ENCODE peak calls at places on chromosomes 16 and 17, in ten cellular contexts. J is ascending aorta, P is mesothelial cell of epicardium, O is Peyer's patch, Q is GM10248, I is tibial nerve, N is endothelial cell of umbilical vein, U is suprapubic skin, V is RWPE1, W is progenitor cell of endocrine pancreas. F is an unnamed sample.

GRCh38 chr17:56184650-56185049 is 31.4 kb downstream of the ANKFN1 start:
- DNase-seq in J (no peak), P (no peak), O (no peak), Q (no peak), I (no peak), N (no peak), U (no peak), V (no peak), W (no peak), F (no peak)

GRCh38 chr17:2805961-2806360 is 9.7 kb downstream of the RAP1GAP2 start:
- DNase-seq in J (no peak), P (no peak), O (no peak), Q (no peak), I (no peak), N (no peak), U (no peak), V (no peak), W (no peak), F (no peak)

GRCh38 chr17:32341857-32342602 is at the start of gene C17orf75:
- DNase-seq in J (peak), P (peak), O (peak), Q (peak), I (peak), N (peak), U (peak), V (peak), W (peak), F (peak)

GRCh38 chr17:76716146-76716833 is 5.5 kb upstream of the MXRA7 start:
- DNase-seq in J (peak), P (no peak), O (peak), Q (no peak), I (peak), N (no peak), U (no peak), V (no peak), W (no peak), F (no peak)

GRCh38 chr16:86519007-86519648 is 8.8 kb downstream of the FOXF1 start:
- DNase-seq in J (no peak), P (no peak), O (peak), Q (no peak), I (no peak), N (no peak), U (no peak), V (no peak), W (no peak), F (no peak)

GRCh38 chr16:852451-853185 is 52.1 kb upstream of the GNG13 start:
- DNase-seq in J (no peak), P (peak), O (no peak), Q (no peak), I (no peak), N (no peak), U (no peak), V (no peak), W (no peak), F (no peak)

GRCh38 chr17:17467720-17468119 is 9.1 kb upstream of the MED9 start:
- DNase-seq in J (no peak), P (no peak), O (peak), Q (no peak), I (no peak), N (no peak), U (no peak), V (no peak), W (no peak), F (no peak)

GRCh38 chr16:84709609-84710008 is 9.8 kb downstream of the USP10 start:
- DNase-seq in J (no peak), P (no peak), O (no peak), Q (no peak), I (no peak), N (no peak), U (no peak), V (no peak), W (no peak), F (no peak)

GRCh38 chr16:79388396-79388795 is 212.1 kb downstream of the MAF start:
- DNase-seq in J (no peak), P (no peak), O (no peak), Q (no peak), I (no peak), N (no peak), U (no peak), V (no peak), W (no peak), F (no peak)

GRCh38 chr16:69234460-69234859 is 47.5 kb downstream of the SNTB2 start:
- DNase-seq in J (no peak), P (no peak), O (no peak), Q (no peak), I (no peak), N (no peak), U (no peak), V (no peak), W (no peak), F (no peak)

GRCh38 chr16:62170642-62171041 is 134.4 kb upstream of the CDH8 start:
- DNase-seq in J (no peak), P (no peak), O (no peak), Q (no peak), I (no peak), N (no peak), U (no peak), V (no peak), W (no peak), F (no peak)

GRCh38 chr17:76681222-76682137 is 29.3 kb downstream of the MXRA7 start:
- DNase-seq in J (peak), P (peak), O (peak), Q (peak), I (peak), N (peak), U (no peak), V (peak), W (peak), F (no peak)

GRCh38 chr17:64780096-64781012 is 118.2 kb upstream of the SMURF2 start:
- DNase-seq in J (peak), P (no peak), O (peak), Q (peak), I (no peak), N (peak), U (peak), V (peak), W (peak), F (no peak)

GRCh38 chr16:71526111-71526998 is at the start of gene CHST4:
- DNase-seq in J (no peak), P (no peak), O (no peak), Q (no peak), I (no peak), N (no peak), U (no peak), V (peak), W (no peak), F (no peak)

GRCh38 chr16:12503201-12503600 is 300.5 kb downstream of the CPPED1 start:
- DNase-seq in J (no peak), P (no peak), O (peak), Q (no peak), I (no peak), N (no peak), U (no peak), V (no peak), W (no peak), F (no peak)

GRCh38 chr17:14061666-14062560 is 7.4 kb upstream of the COX10 start:
- DNase-seq in J (peak), P (no peak), O (no peak), Q (no peak), I (no peak), N (peak), U (no peak), V (peak), W (no peak), F (no peak)

GRCh38 chr17:48143629-48144028 is 36.1 kb downstream of the SNX11 start:
- DNase-seq in J (no peak), P (no peak), O (no peak), Q (peak), I (no peak), N (no peak), U (no peak), V (no peak), W (no peak), F (no peak)
- TF ChIP-seq CTCF in J (no peak), P (no peak), O (no peak), Q (no peak), I (no peak), N (no peak), U (no peak), V (no peak), W (no peak), F (no peak)

GRCh38 chr17:47898246-47898645 is 2.2 kb downstream of the SP2 start:
- DNase-seq in J (no peak), P (no peak), O (no peak), Q (no peak), I (no peak), N (no peak), U (no peak), V (no peak), W (no peak), F (no peak)

GRCh38 chr17:47895254-47895855 is 681 bp upstream of the SP2 start:
- DNase-seq in J (no peak), P (no peak), O (no peak), Q (no peak), I (no peak), N (no peak), U (no peak), V (no peak), W (no peak), F (no peak)

GRCh38 chr17:47895856-47896671 is at the start of gene SP2:
- DNase-seq in J (peak), P (peak), O (peak), Q (peak), I (peak), N (peak), U (peak), V (peak), W (peak), F (peak)

GRCh38 chr17:47897561-47897960 is 1.5 kb downstream of the SP2 start:
- DNase-seq in J (no peak), P (no peak), O (no peak), Q (no peak), I (no peak), N (no peak), U (no peak), V (no peak), W (no peak), F (no peak)

GRCh38 chr17:47896672-47897490 is 845 bp downstream of the SP2 start:
- DNase-seq in J (no peak), P (no peak), O (no peak), Q (no peak), I (no peak), N (peak), U (peak), V (no peak), W (no peak), F (no peak)
- TF ChIP-seq CTCF in J (no peak), P (no peak), O (no peak), Q (no peak), I (no peak), N (no peak), U (no peak), V (no peak), W (no peak), F (no peak)

GRCh38 chr17:38621538-38621937 is 15.8 kb upstream of the SRCIN1 start:
- DNase-seq in J (peak), P (no peak), O (no peak), Q (no peak), I (no peak), N (no peak), U (no peak), V (no peak), W (no peak), F (no peak)

GRCh38 chr17:38619937-38620550 is 14.3 kb upstream of the SRCIN1 start:
- DNase-seq in J (peak), P (no peak), O (no peak), Q (no peak), I (no peak), N (no peak), U (peak), V (no peak), W (no peak), F (no peak)

GRCh38 chr17:38619451-38619795 is 13.7 kb upstream of the SRCIN1 start:
- DNase-seq in J (no peak), P (no peak), O (no peak), Q (no peak), I (no peak), N (no peak), U (peak), V (no peak), W (no peak), F (no peak)

GRCh38 chr17:38617967-38618760 is 12.4 kb upstream of the SRCIN1 start:
- DNase-seq in J (no peak), P (no peak), O (no peak), Q (no peak), I (no peak), N (no peak), U (peak), V (no peak), W (no peak), F (no peak)

DNA sequence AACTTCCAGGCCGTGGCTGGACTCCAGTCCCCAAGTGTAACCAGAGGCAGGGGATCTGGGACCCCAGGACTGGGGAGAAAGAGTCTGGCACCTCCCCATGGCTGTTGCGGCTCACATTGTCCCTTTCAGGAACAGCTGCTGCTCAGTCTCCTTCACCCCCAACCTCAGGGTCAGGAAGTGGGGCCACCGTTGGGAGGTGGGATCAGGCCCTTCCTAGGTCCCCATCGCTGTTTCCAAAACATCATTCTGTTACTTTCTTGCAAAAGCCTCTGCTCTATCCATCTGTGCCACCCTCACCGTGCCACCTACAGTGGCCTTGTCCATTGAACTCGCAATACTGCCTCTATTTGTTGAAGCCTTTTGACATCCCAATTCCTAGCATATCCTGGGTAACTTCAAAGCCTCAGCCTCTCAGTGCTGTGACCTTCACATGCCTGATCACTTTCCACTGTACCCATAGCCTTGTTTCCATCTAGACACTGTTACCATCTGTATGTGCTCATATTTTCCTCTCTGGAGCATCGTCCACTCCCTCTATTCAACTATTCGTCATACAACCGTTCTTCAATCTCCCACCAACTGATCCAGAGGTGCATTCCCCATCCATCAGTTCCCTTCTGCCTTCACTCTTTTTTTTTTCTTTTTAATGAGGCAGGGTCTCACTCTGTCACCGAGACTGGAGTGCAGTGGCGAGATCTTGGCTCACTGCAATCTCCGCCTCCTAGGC is 15.0 kb upstream of the SRCIN1 start:
- DNase-seq in J (peak), P (no peak), O (no peak), Q (no peak), I (no peak), N (no peak), U (peak), V (no peak), W (no peak), F (no peak)
- TF ChIP-seq CTCF in J (no peak), P (no peak), O (no peak), Q (no peak), I (no peak), N (no peak), U (no peak), V (no peak), W (no peak), F (no peak)

DNA sequence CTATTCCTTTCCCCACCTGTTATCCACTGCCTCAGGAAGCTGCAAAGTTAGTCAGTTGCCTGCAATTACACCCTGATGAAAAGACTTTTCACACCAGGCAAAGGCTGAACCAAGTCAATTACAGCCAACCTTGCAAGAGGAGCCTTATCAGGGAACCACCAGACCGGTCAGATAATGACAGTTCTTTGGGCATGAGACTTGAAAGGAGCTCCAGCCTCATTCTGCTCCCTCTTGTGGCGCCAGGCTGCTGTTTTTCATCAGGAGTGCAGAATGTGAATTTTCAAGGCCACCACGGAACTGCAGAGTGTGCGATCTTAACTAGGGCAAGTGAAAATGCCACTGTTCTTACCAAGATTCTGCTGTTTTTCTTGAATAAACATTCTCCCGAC is 22.5 kb downstream of the DNAI2 start:
- DNase-seq in J (no peak), P (no peak), O (no peak), Q (no peak), I (peak), N (peak), U (no peak), V (no peak), W (peak), F (no peak)
- TF ChIP-seq CTCF in J (no peak), P (peak), O (peak), Q (peak), I (peak), N (peak), U (peak), V (peak), W (peak), F (peak)